ENCODE peak calls at places on chromosomes 3 and 15, in seven cellular contexts. B is left lung; D is HS-5; P is CD4-positive, alpha-beta T cell; A is ovary; M is HuH-7.5; Y is BE2C. X is an unnamed sample.

GRCh38 chr15:72784233-72784876 is 797 bp upstream of the ADPGK start:
- DNase-seq in M (peak), D (peak), P (peak), Y (peak), A (no peak), B (no peak), X (no peak)

GRCh38 chr3:3633761-3634160 is 165.5 kb upstream of the LRRN1 start:
- DNase-seq in P (no peak), D (no peak), B (no peak), M (no peak), Y (no peak), A (no peak), X (no peak)

GRCh38 chr3:58173670-58174472 is 36.9 kb downstream of the DNASE1L3 start:
- DNase-seq in M (no peak), P (peak), D (no peak), Y (peak), A (peak), B (no peak), X (peak)

GRCh38 chr3:111768571-111769100 is 90.4 kb upstream of the PHLDB2 start:
- DNase-seq in D (peak), P (no peak), B (no peak), M (no peak), A (no peak), Y (no peak), X (no peak)

GRCh38 chr3:8840556-8840955 is 71.1 kb upstream of the OXTR start:
- DNase-seq in Y (no peak), P (no peak), M (no peak), A (no peak), B (no peak), D (no peak), X (no peak)

GRCh38 chr3:100042577-100042981 is 71.7 kb downstream of the FILIP1L start:
- DNase-seq in B (no peak), P (no peak), Y (no peak), D (peak), M (no peak), A (no peak), X (no peak)

GRCh38 chr3:127587876-127588275 is 2.7 kb downstream of the TPRA1 start:
- DNase-seq in A (no peak), P (no peak), B (peak), Y (no peak), D (no peak), M (no peak), X (no peak)

GRCh38 chr15:99999282-100000070 is 266.2 kb upstream of the LYSMD4 start:
- DNase-seq in P (no peak), M (no peak), B (no peak), A (no peak), D (no peak), Y (no peak), X (no peak)